ENCODE peak calls at places on chromosomes 1 and 21, in ten cellular contexts. H is upper lobe of left lung, F is tibial nerve, K is ureter, C is Panc1, G is HEK293T, B is H4, I is caudate nucleus, L is RWPE1, S is neural crest cell. J is an unnamed sample.

GRCh38 chr1:221557024-221557423 is 184.9 kb downstream of the DUSP10 start:
- DNase-seq in H (no peak), F (no peak), K (no peak), C (no peak), G (no peak), B (no peak), I (no peak), L (no peak), S (no peak), J (no peak)

GRCh38 chr1:228751360-228752098 is 16.2 kb downstream of the RHOU start:
- DNase-seq in H (no peak), F (no peak), K (no peak), C (no peak), G (no peak), B (no peak), I (no peak), L (no peak), S (no peak), J (no peak)

GRCh38 chr1:221923921-221924598 is 182.2 kb upstream of the DUSP10 start:
- DNase-seq in H (no peak), F (no peak), K (no peak), C (no peak), G (no peak), B (no peak), I (no peak), L (no peak), S (no peak), J (no peak)

GRCh38 chr1:202578001-202578500 is 132.2 kb downstream of the SYT2 start:
- DNase-seq in H (no peak), F (no peak), K (no peak), C (no peak), G (peak), B (peak), I (no peak), L (peak), S (no peak), J (no peak)

GRCh38 chr1:156750191-156750931 is 1.1 kb downstream of the HDGF start:
- DNase-seq in H (no peak), F (no peak), K (peak), C (no peak), G (no peak), B (peak), I (no peak), L (peak), S (no peak), J (no peak)

GRCh38 chr1:159829822-159830455 is 3.3 kb downstream of the SLAMF8 start:
- DNase-seq in H (peak), F (no peak), K (no peak), C (no peak), G (no peak), B (peak), I (no peak), L (no peak), S (no peak), J (peak)

GRCh38 chr1:154851392-154852177 is 18.5 kb downstream of the KCNN3 start:
- DNase-seq in H (no peak), F (no peak), K (no peak), C (no peak), G (peak), B (no peak), I (no peak), L (no peak), S (peak), J (no peak)

GRCh38 chr21:32800056-32800455 is 28.5 kb upstream of the PAXBP1 start:
- DNase-seq in H (no peak), F (no peak), K (no peak), C (no peak), G (no peak), B (no peak), I (no peak), L (no peak), S (no peak), J (no peak)

GRCh38 chr1:245704765-245705164 is 550.0 kb downstream of the KIF26B start:
- DNase-seq in H (no peak), F (no peak), K (no peak), C (no peak), G (no peak), B (peak), I (no peak), L (peak), S (no peak), J (peak)